ENCODE peak calls at places on chromosomes 11 and 22, in five cellular contexts. Y, G, F, T and U are unnamed samples.

GRCh38 chr11:116644201-116644947 is 128.4 kb downstream of the BUD13 start:
- DNase-seq in Y (no peak), G (no peak), F (no peak), T (no peak), U (no peak)

GRCh38 chr11:107743161-107743560 is 31.3 kb upstream of the SLN start:
- DNase-seq in Y (no peak), G (no peak), F (no peak), T (no peak), U (no peak)

GRCh38 chr11:46718155-46719019 is 626 bp upstream of the F2 start:
- DNase-seq in Y (peak; percentile 77), G (no peak), F (peak; percentile 18), T (peak; percentile 52), U (no peak)

GRCh38 chr22:48588881-48589450 is 1238.7 kb downstream of the BRD1 start:
- DNase-seq in Y (no peak), G (no peak), F (no peak), T (no peak), U (no peak)

GRCh38 chr11:2380807-2381350 is 3.8 kb downstream of the CD81 start:
- DNase-seq in Y (peak; percentile 47), G (no peak), F (peak; percentile 63), T (peak; percentile 53), U (no peak)

GRCh38 chr22:19182472-19183157 is 4.1 kb upstream of the SLC25A1 start:
- DNase-seq in Y (no peak), G (no peak), F (no peak), T (no peak), U (no peak)

GRCh38 chr11:57320719-57321387 is 3.9 kb downstream of the TNKS1BP1 start:
- DNase-seq in Y (peak; percentile 70), G (no peak), F (no peak), T (peak; percentile 68), U (no peak)

GRCh38 chr22:44664149-44664548 is 37.9 kb upstream of the PRR5 start:
- DNase-seq in Y (peak; percentile 51), G (no peak), F (peak; percentile 55), T (peak; percentile 39), U (peak; percentile 57)

GRCh38 chr11:132125855-132126841 is 755.7 kb downstream of the NTM start:
- DNase-seq in Y (no peak), G (no peak), F (peak; percentile 56), T (no peak), U (peak; percentile 33)
- TF ChIP-seq CTCF in Y (no peak), G (no peak), F (no peak), T (no peak), U (no peak)

GRCh38 chr11:132158091-132158490 is 787.7 kb downstream of the NTM start:
- DNase-seq in Y (peak; percentile 27), G (no peak), F (peak; percentile 26), T (no peak), U (no peak)
- TF ChIP-seq CTCF in Y (no peak), G (peak; percentile 42), F (peak; percentile 53), T (no peak), U (peak; percentile 25)

DNA sequence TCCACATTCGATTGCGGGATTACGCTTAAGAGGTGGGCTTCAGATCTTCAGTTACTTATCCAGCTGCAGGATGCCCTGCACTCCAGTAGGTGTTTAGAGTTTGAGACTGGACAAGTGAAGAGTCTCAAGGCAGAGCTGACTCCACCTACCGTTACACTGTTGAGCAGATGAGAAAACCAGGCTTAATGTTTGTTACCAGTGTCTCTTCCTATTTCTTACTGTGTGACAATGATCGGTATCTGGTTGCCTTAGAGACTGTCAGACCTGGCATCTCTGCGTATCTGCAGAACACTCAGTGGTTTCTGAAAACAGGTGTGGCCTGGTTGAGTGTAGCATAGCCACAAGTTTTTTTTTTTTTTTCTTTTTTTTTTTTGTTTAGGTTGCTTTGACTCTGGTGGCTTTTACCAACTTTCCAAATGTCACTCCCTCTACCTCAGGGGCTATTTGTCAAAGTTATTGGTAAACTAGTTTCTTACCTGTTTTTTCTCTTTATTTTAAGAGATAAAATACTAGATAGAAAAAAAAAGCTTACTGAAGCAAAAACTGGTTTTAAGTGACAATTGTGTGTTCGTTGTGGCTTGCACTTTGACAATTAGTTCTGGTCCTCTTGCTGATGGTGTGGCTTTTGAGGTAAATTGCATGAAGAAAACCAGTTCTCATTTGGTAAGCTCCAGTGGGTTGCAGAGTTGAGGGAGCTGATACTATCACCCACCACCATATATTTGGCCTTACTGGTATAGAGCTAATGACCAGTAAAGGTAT is 284.8 kb downstream of the ETS1 start:
- DNase-seq in Y (no peak), G (no peak), F (no peak), T (no peak), U (peak; percentile 38)
- TF ChIP-seq CTCF in Y (no peak), G (no peak), F (no peak), T (no peak), U (no peak)

DNA sequence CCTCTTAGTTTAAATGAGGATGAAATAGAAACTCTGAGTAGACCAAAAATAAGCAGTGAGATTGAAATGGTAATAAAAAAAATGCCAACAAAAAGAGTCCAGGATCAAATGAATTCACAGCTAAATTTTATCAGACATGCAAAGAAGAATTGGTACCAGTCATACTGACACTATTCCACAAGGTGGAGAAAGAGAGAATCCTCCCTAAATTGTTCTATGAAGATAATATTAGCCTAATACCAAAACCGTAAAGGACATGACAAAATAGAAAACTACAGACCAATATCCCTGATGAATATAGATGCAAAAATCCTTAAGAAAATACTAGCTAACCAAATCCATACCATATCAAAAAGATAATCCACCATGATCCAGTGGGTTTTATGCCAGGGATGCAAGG is 169.8 kb upstream of the CHORDC1 start:
- DNase-seq in Y (no peak), G (no peak), F (no peak), T (no peak), U (no peak)
- TF ChIP-seq CTCF in Y (no peak), G (no peak), F (no peak), T (no peak), U (no peak)

GRCh38 chr11:29260939-29261705 is 755.7 kb downstream of the KCNA4 start:
- DNase-seq in Y (no peak), G (no peak), F (peak; percentile 26), T (no peak), U (no peak)
- TF ChIP-seq CTCF in Y (no peak), G (no peak), F (no peak), T (no peak), U (no peak)

DNA sequence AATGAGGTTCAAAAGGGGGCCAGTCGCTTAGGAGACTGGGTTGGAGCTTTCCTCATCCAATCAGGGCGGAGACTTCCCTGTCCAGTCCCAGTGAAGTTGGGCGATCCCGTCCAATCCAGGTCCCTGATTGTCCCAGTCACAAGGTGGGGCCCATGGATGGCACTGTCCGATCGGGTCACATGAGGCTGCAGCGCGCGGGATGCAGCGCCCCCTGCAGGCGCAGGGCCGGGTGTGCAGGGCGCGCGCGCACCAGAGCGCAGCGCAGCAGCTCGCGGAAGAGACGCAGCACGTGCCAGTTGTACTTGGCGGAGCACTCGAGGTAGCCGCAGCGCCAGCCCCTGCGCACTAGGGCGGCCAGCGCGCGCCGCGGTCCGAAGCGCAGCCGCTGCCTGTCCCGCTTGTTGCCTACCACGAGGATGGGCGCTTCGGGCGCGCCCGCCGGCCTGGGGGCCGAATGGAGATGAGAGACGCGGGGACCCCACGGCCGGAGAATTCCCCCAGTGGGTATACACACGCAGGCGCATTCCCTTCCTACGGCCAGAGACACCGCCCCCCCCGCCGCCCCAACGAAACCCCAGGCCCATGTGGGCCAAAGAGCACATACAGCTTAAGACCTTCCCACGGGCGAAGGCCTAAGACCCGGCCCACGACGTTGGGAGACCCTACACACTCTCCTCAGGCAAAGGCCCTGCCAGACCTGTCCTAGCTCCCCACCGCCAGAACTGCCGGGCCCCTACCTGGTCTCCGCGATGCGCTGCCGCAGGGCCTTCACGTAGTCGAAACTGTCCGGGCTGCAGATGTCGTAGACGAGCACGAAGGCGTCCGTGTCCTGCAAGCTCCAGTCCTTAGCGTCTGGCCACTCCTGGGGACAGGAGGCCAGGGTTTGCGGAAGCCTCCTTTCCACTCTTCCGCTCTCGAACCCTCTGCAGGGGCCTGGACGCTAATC is 2.1 kb downstream of the RASL10A start:
- DNase-seq in Y (no peak), G (no peak), F (peak; percentile 55), T (peak; percentile 19), U (peak; percentile 79)
- TF ChIP-seq CTCF in Y (peak; percentile 41), G (peak; percentile 72), F (peak; percentile 38), T (peak; percentile 38), U (peak; percentile 71)

GRCh38 chr11:42407379-42407778 is 904.4 kb upstream of the API5 start:
- DNase-seq in Y (peak; percentile 28), G (no peak), F (peak; percentile 57), T (no peak), U (no peak)
- TF ChIP-seq CTCF in Y (no peak), G (no peak), F (peak; percentile 45), T (no peak), U (peak; percentile 31)

GRCh38 chr22:37030560-37031281 is 11.2 kb downstream of the MPST start:
- DNase-seq in Y (no peak), G (no peak), F (no peak), T (no peak), U (no peak)
- TF ChIP-seq CTCF in Y (no peak), G (no peak), F (no peak), T (no peak), U (no peak)